ENCODE peak calls at places on chromosomes 4 and X, in five cellular contexts. F is breast epithelium, L is Peyer's patch, U is brain microvascular endothelial cell, Y is PC-9. M is an unnamed sample.

GRCh38 chrX:124023838-124024238 is 62.3 kb downstream of the STAG2 start:
- DNase-seq in U (no peak), Y (no peak), L (no peak), F (no peak), M (no peak)

GRCh38 chrX:17415242-17415815 is 40.3 kb downstream of the NHS start:
- DNase-seq in U (peak), F (no peak), Y (no peak), L (no peak), M (no peak)

GRCh38 chr4:150384249-150384648 is 197.7 kb upstream of the MAB21L2 start:
- DNase-seq in L (no peak), U (no peak), Y (no peak), F (no peak), M (no peak)

GRCh38 chr4:99076292-99076976 is 12.2 kb downstream of the ADH5 start:
- DNase-seq in F (no peak), L (no peak), U (no peak), Y (no peak), M (no peak)

GRCh38 chr4:6493668-6494304 is 21.4 kb upstream of the PPP2R2C start:
- DNase-seq in Y (no peak), L (no peak), F (peak), U (no peak), M (no peak)

GRCh38 chr4:93317046-93317445 is 511.5 kb upstream of the ATOH1 start:
- DNase-seq in F (no peak), L (no peak), U (no peak), Y (no peak), M (no peak)

GRCh38 chr4:56637791-56638190 is 43.3 kb downstream of the HOPX start:
- DNase-seq in L (no peak), Y (no peak), U (no peak), F (no peak), M (no peak)

GRCh38 chrX:37314526-37314925 is 34.6 kb upstream of the PRRG1 start:
- DNase-seq in U (peak), Y (no peak), L (no peak), F (no peak), M (no peak)

GRCh38 chr4:6043843-6044242 is 25.6 kb upstream of the C4orf50 start:
- DNase-seq in U (no peak), Y (no peak), F (no peak), L (no peak), M (no peak)

DNA sequence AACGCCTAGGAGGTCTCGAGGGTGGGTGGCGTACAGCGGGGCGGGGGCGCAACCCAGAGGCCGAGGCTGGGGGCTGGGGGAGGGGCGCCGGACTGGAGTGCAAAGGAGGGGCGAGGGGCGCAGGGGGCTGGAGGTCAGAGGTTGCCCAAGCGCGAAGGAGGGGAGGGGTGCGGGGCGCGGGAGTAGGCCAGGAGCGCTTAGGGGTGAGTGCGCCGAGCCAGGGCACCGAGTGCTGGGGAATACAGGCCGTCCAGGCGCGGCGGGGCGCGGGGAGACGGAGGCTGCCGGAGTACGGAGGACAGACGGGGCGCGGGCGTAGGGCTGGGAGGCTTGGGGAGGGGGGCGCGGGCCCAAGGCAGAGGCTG is 318 bp downstream of the GYG2 start:
- DNase-seq in F (no peak), L (no peak), Y (no peak), U (no peak), M (no peak)
- H3K4me3 ChIP-seq in F (peak), L (peak), Y (no peak), U (peak), M (no peak)

GRCh38 chrX:154547245-154548027 is at the start of gene IKBKG:
- DNase-seq in L (peak), U (peak), Y (peak), F (peak), M (peak)

GRCh38 chrX:154549766-154550165 is 2.3 kb downstream of the IKBKG start:
- DNase-seq in L (no peak), U (no peak), Y (no peak), F (no peak), M (no peak)

GRCh38 chrX:154545673-154546274 is 872 bp downstream of the G6PD start:
- DNase-seq in L (no peak), F (no peak), Y (no peak), U (no peak), M (no peak)

GRCh38 chrX:154546354-154547244 is at the start of gene G6PD:
- DNase-seq in F (peak), Y (peak), U (no peak), L (peak), M (peak)

GRCh38 chrX:154548028-154548316 is 552 bp downstream of the IKBKG start:
- DNase-seq in L (no peak), U (no peak), F (no peak), Y (no peak), M (no peak)
- H3K4me3 ChIP-seq in L (peak), U (peak), F (peak), Y (peak), M (peak)

DNA sequence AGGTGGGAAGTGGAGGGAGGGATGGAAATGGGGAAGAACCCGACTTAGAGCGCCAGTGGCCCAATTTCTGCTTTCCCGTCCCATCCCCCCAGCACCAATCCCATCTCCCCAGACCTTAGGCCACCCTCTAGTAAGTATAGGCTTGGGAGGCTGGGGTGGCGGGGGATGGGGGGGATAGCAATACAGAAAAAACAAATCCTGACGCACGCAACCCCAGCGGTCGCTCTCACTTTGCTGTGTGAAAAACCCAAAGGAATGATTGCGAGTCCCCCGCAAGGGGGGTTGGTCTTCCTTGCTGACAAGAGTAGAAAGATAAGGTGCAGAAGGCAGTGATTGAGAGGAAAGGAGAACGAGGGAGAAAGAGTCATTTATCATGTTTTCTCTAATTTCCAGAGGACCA is 854 bp downstream of the CPE start:
- DNase-seq in F (no peak), U (peak), L (no peak), Y (no peak), M (no peak)
- H3K4me3 ChIP-seq in F (peak), U (peak), L (peak), Y (no peak), M (no peak)

GRCh38 chr4:15779789-15780188 is 1.7 kb downstream of the CD38 start:
- DNase-seq in U (no peak), L (no peak), F (no peak), Y (no peak), M (no peak)
- H3K4me3 ChIP-seq in U (peak), L (no peak), F (peak), Y (no peak), M (no peak)

DNA sequence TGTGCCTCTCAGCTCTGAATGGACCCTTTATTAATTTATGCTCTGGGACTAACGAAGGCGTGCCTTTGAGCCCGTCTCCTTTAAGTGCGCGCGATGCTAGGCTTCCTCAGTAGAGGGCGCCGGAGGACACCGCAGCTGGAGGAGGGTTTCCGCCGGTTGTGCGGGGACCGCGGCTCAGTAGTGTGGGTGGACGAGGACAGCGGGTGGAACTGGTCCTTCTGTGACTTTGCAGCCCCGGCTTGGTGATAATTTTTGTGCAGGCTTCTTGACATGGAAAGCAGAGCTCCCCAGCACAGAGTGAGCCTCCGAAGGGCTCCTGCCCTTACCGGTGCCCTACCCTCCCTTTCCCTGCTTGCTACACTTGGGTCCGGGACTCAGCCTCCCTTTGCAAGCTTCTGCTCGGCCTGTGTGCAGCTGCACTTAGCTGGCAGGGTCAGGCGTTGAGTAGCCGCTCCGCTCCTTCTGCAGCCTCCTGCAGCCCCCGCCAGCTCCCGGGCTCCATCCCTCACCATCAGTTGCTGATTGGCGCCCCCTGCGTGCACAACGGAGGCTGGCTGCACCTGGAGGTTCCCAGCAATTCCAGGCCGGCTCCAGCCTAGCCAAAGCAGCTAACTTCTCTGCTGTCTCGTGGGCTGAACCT is 26.8 kb upstream of the BOD1L1 start:
- DNase-seq in L (peak), F (peak), U (peak), Y (peak), M (peak)
- H3K4me3 ChIP-seq in L (peak), F (peak), U (peak), Y (peak), M (peak)

GRCh38 chrX:2691543-2692220 is 587 bp downstream of the CD99 start:
- DNase-seq in F (no peak), Y (peak), U (no peak), L (peak), M (no peak)

GRCh38 chrX:2693123-2693438 is 2.0 kb downstream of the CD99 start:
- DNase-seq in L (no peak), Y (no peak), U (no peak), F (no peak), M (no peak)

GRCh38 chrX:2690856-2691542 is at the start of gene CD99:
- DNase-seq in F (peak), U (peak), Y (peak), L (peak), M (peak)

GRCh38 chrX:2692221-2693122 is 1.4 kb downstream of the CD99 start:
- DNase-seq in F (no peak), U (no peak), Y (no peak), L (peak), M (no peak)

DNA sequence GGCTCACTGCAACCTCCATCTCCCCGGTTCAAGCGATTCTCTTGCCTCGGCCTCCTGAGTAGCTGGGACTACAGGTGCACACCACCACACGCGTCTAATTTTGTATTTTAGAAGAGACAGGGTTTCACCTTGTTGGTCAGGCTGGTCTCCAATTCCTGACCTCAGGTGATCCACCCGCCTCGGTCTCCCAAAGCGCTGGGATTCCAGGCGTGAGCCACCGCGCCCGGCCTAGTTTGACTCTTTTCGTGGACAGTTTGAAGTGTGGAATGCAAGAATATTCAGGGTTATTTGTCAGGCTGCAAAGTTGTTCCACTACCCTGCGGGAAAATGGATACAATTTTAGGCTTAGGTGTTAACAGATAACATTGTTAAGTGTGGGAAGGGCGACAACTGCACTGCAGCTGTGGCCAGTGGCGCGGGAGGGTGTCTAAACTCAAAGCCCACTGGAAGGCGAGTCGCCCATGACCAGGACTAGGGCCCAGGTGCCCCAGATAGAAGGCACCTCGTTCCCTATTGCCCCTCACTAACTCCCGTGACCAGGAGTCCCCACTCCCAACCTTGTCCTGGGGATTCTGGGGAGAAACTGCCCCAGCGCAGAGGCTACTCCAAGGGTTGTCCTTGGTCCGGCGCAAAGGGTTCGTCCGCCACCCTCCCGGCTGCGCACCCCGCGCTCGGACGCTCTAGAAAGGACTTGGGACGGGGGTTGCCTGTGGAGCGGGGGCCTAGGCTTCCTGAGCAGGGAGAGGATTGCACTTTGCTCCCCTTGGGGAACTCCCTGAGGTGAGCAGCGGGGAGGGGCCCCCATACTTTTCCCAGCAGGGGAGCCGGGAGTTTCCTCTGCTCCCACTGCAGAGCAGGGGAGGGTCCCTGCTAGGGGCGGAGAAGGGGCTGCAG is 1.1 kb upstream of the CD99 start:
- DNase-seq in L (no peak), U (no peak), F (no peak), Y (no peak), M (no peak)
- H3K4me3 ChIP-seq in L (peak), U (peak), F (peak), Y (no peak), M (peak)

M was measured in Jurkat, Clone E6-1.